ENCODE peak calls at places on chromosomes 1 and 21, in six cellular contexts. Z is T-cell; X is NCI-H2081; E is T-helper 2 cell; P is CD8-positive, alpha-beta T cell; B is effector CD8-positive, alpha-beta T cell. V is an unnamed sample.

GRCh38 chr1:203625623-203626189 is 926 bp upstream of the ATP2B4 start:
- DNase-seq in Z (peak), X (peak), E (peak), P (peak), B (peak), V (peak)

GRCh38 chr1:230844561-230844960 is 23.8 kb downstream of the C1orf198 start:
- DNase-seq in Z (no peak), X (no peak), E (no peak), P (no peak), B (no peak), V (no peak)

GRCh38 chr1:234302334-234302962 is 70.8 kb upstream of the COA6 start:
- DNase-seq in Z (no peak), X (no peak), E (peak), P (no peak), B (no peak), V (no peak)

GRCh38 chr1:93919780-93920179 is 10.6 kb upstream of the GCLM start:
- DNase-seq in Z (no peak), X (no peak), E (no peak), P (no peak), B (no peak), V (no peak)

GRCh38 chr1:200296091-200296661 is 113.7 kb downstream of the ZNF281 start:
- DNase-seq in Z (no peak), X (no peak), E (no peak), P (no peak), B (no peak), V (no peak)

GRCh38 chr1:233256191-233256590 is 39.3 kb downstream of the PCNX2 start:
- DNase-seq in Z (no peak), X (no peak), E (no peak), P (no peak), B (no peak), V (no peak)

GRCh38 chr1:42335809-42336518 is 929 bp upstream of the FOXJ3 start:
- DNase-seq in Z (no peak), X (peak), E (no peak), P (no peak), B (no peak), V (no peak)

GRCh38 chr1:32208891-32209309 is at the start of gene DCDC2B:
- DNase-seq in Z (no peak), X (peak), E (no peak), P (no peak), B (no peak), V (no peak)

GRCh38 chr1:93262645-93263044 is 82.1 kb downstream of the CCDC18 start:
- DNase-seq in Z (no peak), X (no peak), E (peak), P (no peak), B (no peak), V (no peak)

GRCh38 chr1:65260851-65261473 is 48.4 kb upstream of the DNAJC6 start:
- DNase-seq in Z (no peak), X (no peak), E (no peak), P (no peak), B (no peak), V (peak)

GRCh38 chr1:9080704-9081291 is 11.4 kb upstream of the SLC2A5 start:
- DNase-seq in Z (no peak), X (no peak), E (no peak), P (no peak), B (no peak), V (no peak)

GRCh38 chr1:169745015-169745861 is 11.4 kb upstream of the SELE start:
- DNase-seq in Z (no peak), X (no peak), E (no peak), P (no peak), B (no peak), V (no peak)

GRCh38 chr1:244217711-244218110 is 166.6 kb downstream of the ZBTB18 start:
- DNase-seq in Z (no peak), X (no peak), E (no peak), P (no peak), B (no peak), V (no peak)

GRCh38 chr1:8078176-8078671 is 52.1 kb upstream of the ERRFI1 start:
- DNase-seq in Z (no peak), X (no peak), E (peak), P (no peak), B (no peak), V (no peak)

GRCh38 chr1:61839702-61840101 is 97.4 kb downstream of the PATJ start:
- DNase-seq in Z (no peak), X (no peak), E (no peak), P (no peak), B (no peak), V (no peak)

GRCh38 chr1:211783897-211784296 is 46.7 kb downstream of the LPGAT1 start:
- DNase-seq in Z (no peak), X (no peak), E (peak), P (no peak), B (no peak), V (no peak)

GRCh38 chr1:202274611-202275010 is 67.1 kb downstream of the UBE2T start:
- DNase-seq in Z (peak), X (no peak), E (peak), P (peak), B (peak), V (peak)

GRCh38 chr21:42118901-42119300 is 47.8 kb downstream of the UMODL1 start:
- DNase-seq in Z (no peak), X (peak), E (peak), P (no peak), B (no peak), V (no peak)

GRCh38 chr1:26828352-26829093 is 2.0 kb downstream of the ZDHHC18 start:
- DNase-seq in Z (no peak), X (no peak), E (no peak), P (no peak), B (no peak), V (peak)

GRCh38 chr1:150148834-150149489 is 754 bp upstream of the PLEKHO1 start:
- DNase-seq in Z (no peak), X (no peak), E (no peak), P (no peak), B (no peak), V (no peak)

GRCh38 chr1:112762541-112763141 is 47.5 kb upstream of the PPM1J start:
- DNase-seq in Z (no peak), X (no peak), E (no peak), P (no peak), B (no peak), V (no peak)

GRCh38 chr1:83909687-83910086 is 89.2 kb downstream of the TTLL7 start:
- DNase-seq in Z (no peak), X (no peak), E (no peak), P (no peak), B (no peak), V (no peak)

GRCh38 chr1:167412920-167413319 is 105.4 kb downstream of the CD247 start:
- DNase-seq in Z (no peak), X (no peak), E (peak), P (no peak), B (no peak), V (no peak)

GRCh38 chr1:88509369-88509768 is 174.7 kb upstream of the PKN2 start:
- DNase-seq in Z (no peak), X (no peak), E (no peak), P (no peak), B (no peak), V (no peak)

GRCh38 chr1:77757066-77757584 is 2.5 kb downstream of the USP33 start:
- DNase-seq in Z (no peak), X (no peak), E (no peak), P (no peak), B (no peak), V (no peak)

GRCh38 chr1:206714331-206715058 is 29.8 kb downstream of the MAPKAPK2 start:
- DNase-seq in Z (no peak), X (no peak), E (no peak), P (no peak), B (no peak), V (peak)

V was measured in NK-92 treated with Interleukin-12 subunit alpha and Interleukin-12 subunit beta, amount 100 ng/mL, for 24 hours.